ENCODE peak calls at places on chromosomes 1 and 21, in four cellular contexts. One of them, this sample, is unnamed.

GRCh38 chr21:38475519-38475918 is 22.8 kb downstream of the ERG start:
- DNase-seq in K562: no peak
- DNase-seq in HepG2: no peak
- DNase-seq in GM12878: no peak
- DNase-seq in this sample: no peak

GRCh38 chr21:32415999-32416398 is 3.5 kb downstream of the EVA1C start:
- DNase-seq in K562: no peak
- DNase-seq in HepG2: no peak
- DNase-seq in GM12878: no peak
- DNase-seq in this sample: no peak

GRCh38 chr1:204627436-204627835 is 58.1 kb downstream of the LRRN2 start:
- DNase-seq in K562: no peak
- DNase-seq in HepG2: no peak
- DNase-seq in GM12878: no peak
- DNase-seq in this sample: no peak

GRCh38 chr1:228098323-228098931 is 4.7 kb downstream of the C1orf35 start:
- DNase-seq in K562: peak; percentile 9
- DNase-seq in HepG2: no peak
- DNase-seq in GM12878: no peak
- DNase-seq in this sample: no peak

GRCh38 chr1:46159516-46159915 is 15.4 kb upstream of the TSPAN1 start:
- DNase-seq in K562: no peak
- DNase-seq in HepG2: no peak
- DNase-seq in GM12878: no peak
- DNase-seq in this sample: no peak

GRCh38 chr1:55542901-55543504 is 327.8 kb upstream of the USP24 start:
- DNase-seq in K562: no peak
- DNase-seq in HepG2: no peak
- DNase-seq in GM12878: no peak
- DNase-seq in this sample: no peak

GRCh38 chr1:21568006-21568746 is 59.0 kb downstream of the ALPL start:
- DNase-seq in K562: no peak
- DNase-seq in HepG2: no peak
- DNase-seq in GM12878: no peak
- DNase-seq in this sample: no peak

GRCh38 chr1:112743174-112744018 is 28.3 kb upstream of the PPM1J start:
- DNase-seq in K562: no peak
- DNase-seq in HepG2: no peak
- DNase-seq in GM12878: no peak
- DNase-seq in this sample: no peak

GRCh38 chr1:228735871-228736586 is 750 bp downstream of the RHOU start:
- DNase-seq in K562: no peak
- DNase-seq in HepG2: no peak
- DNase-seq in GM12878: no peak
- DNase-seq in this sample: peak; percentile 64

GRCh38 chr1:178098262-178098661 is 4.4 kb downstream of the RASAL2 start:
- DNase-seq in K562: no peak
- DNase-seq in HepG2: no peak
- DNase-seq in GM12878: no peak
- DNase-seq in this sample: no peak

GRCh38 chr1:53378061-53378460 is 50.2 kb upstream of the LRP8 start:
- DNase-seq in K562: no peak
- DNase-seq in HepG2: no peak
- DNase-seq in GM12878: no peak
- DNase-seq in this sample: no peak

GRCh38 chr1:22447581-22448215 is 4.0 kb upstream of the ZBTB40 start:
- DNase-seq in K562: peak; percentile 43
- DNase-seq in HepG2: no peak
- DNase-seq in GM12878: no peak
- DNase-seq in this sample: no peak

GRCh38 chr1:17184161-17184665 is 20.7 kb upstream of the PADI1 start:
- DNase-seq in K562: no peak
- DNase-seq in HepG2: no peak
- DNase-seq in GM12878: no peak
- DNase-seq in this sample: no peak

DNA sequence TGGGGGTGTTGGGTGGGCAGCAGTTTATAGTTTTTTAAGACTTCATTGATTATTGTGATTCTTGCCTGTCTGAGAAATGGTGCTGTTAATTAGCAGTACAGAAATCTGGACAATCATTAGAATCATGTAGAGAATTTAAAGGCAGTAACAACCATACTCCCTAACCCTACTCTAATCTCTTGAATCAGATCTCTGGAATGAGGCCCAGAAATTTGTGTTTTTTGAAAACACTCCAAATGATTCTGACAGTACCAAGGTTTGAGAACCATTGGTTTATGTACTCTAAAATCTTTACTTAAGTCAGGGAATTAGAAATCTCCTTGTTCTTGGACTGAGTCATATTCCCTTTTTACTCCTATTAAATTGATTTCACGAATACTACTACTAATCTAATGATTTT is 24.0 kb downstream of the FNBP1L start:
- DNase-seq in K562: no peak
- DNase-seq in HepG2: no peak
- DNase-seq in GM12878: no peak
- DNase-seq in this sample: no peak
- TF ChIP-seq FOXK2 in K562: no peak
- TF ChIP-seq FOXK2 in HepG2: no peak
- TF ChIP-seq FOXK2 in GM12878: no peak
- TF ChIP-seq FOXK2 in this sample: no peak

GRCh38 chr1:91015358-91015780 is 6.5 kb downstream of the ZNF644 start:
- DNase-seq in K562: no peak
- DNase-seq in HepG2: peak; percentile 31
- DNase-seq in GM12878: no peak
- DNase-seq in this sample: no peak

GRCh38 chr1:91020486-91020885 is 1.3 kb downstream of the ZNF644 start:
- DNase-seq in K562: no peak
- DNase-seq in HepG2: no peak
- DNase-seq in GM12878: no peak
- DNase-seq in this sample: no peak

GRCh38 chr1:91015794-91016550 is 5.9 kb downstream of the ZNF644 start:
- DNase-seq in K562: no peak
- DNase-seq in HepG2: peak; percentile 90
- DNase-seq in GM12878: no peak
- DNase-seq in this sample: no peak

GRCh38 chr1:91020967-91021685 is 709 bp downstream of the ZNF644 start:
- DNase-seq in K562: peak; percentile 68
- DNase-seq in HepG2: peak; percentile 78
- DNase-seq in GM12878: no peak
- DNase-seq in this sample: peak; percentile 70

GRCh38 chr1:91018006-91018405 is 3.8 kb downstream of the ZNF644 start:
- DNase-seq in K562: peak; percentile 27
- DNase-seq in HepG2: peak; percentile 24
- DNase-seq in GM12878: no peak
- DNase-seq in this sample: peak; percentile 32
- TF ChIP-seq FOXK2 in K562: no peak
- TF ChIP-seq FOXK2 in HepG2: no peak
- TF ChIP-seq FOXK2 in GM12878: no peak
- TF ChIP-seq FOXK2 in this sample: no peak

GRCh38 chr1:13523780-13524477 is 10.1 kb upstream of the LRRC38 start:
- DNase-seq in K562: no peak
- DNase-seq in HepG2: no peak
- DNase-seq in GM12878: no peak
- DNase-seq in this sample: no peak
- TF ChIP-seq FOXK2 in K562: no peak
- TF ChIP-seq FOXK2 in HepG2: no peak
- TF ChIP-seq FOXK2 in GM12878: no peak
- TF ChIP-seq FOXK2 in this sample: no peak

GRCh38 chr1:115655916-115656315 is 14.1 kb downstream of the VANGL1 start:
- DNase-seq in K562: no peak
- DNase-seq in HepG2: no peak
- DNase-seq in GM12878: no peak
- DNase-seq in this sample: no peak
- TF ChIP-seq FOXK2 in K562: no peak
- TF ChIP-seq FOXK2 in HepG2: no peak
- TF ChIP-seq FOXK2 in GM12878: no peak
- TF ChIP-seq FOXK2 in this sample: no peak

GRCh38 chr21:44510508-44511218 is 29.3 kb downstream of the KRTAP10-1 start:
- DNase-seq in K562: peak; percentile 80
- DNase-seq in HepG2: peak; percentile 57
- DNase-seq in GM12878: no peak
- DNase-seq in this sample: peak; percentile 89
- TF ChIP-seq FOXK2 in K562: no peak
- TF ChIP-seq FOXK2 in HepG2: no peak
- TF ChIP-seq FOXK2 in GM12878: no peak
- TF ChIP-seq FOXK2 in this sample: no peak

DNA sequence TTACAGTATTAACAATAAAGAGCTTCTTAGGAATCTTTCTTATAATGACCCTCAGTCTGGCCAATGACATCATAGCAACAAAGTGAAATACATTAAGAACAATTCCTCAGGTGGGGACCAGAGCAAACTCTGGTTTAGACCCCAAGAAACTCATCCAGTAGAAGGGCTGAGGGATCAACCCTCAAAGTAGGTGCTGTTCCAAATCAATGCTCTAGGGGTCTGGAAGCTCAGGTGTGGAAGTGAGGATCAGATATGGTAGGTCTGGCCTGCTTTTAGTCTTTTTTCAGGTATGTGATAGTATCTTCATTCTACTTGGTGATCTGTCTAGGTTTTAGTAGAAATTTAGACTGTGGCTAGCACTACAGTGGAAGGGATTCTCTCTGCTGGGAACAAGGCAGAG is 291.7 kb downstream of the PDE4B start:
- DNase-seq in K562: peak; percentile 5
- DNase-seq in HepG2: no peak
- DNase-seq in GM12878: no peak
- DNase-seq in this sample: peak; percentile 17
- TF ChIP-seq FOXK2 in K562: no peak
- TF ChIP-seq FOXK2 in HepG2: no peak
- TF ChIP-seq FOXK2 in GM12878: no peak
- TF ChIP-seq FOXK2 in this sample: no peak

DNA sequence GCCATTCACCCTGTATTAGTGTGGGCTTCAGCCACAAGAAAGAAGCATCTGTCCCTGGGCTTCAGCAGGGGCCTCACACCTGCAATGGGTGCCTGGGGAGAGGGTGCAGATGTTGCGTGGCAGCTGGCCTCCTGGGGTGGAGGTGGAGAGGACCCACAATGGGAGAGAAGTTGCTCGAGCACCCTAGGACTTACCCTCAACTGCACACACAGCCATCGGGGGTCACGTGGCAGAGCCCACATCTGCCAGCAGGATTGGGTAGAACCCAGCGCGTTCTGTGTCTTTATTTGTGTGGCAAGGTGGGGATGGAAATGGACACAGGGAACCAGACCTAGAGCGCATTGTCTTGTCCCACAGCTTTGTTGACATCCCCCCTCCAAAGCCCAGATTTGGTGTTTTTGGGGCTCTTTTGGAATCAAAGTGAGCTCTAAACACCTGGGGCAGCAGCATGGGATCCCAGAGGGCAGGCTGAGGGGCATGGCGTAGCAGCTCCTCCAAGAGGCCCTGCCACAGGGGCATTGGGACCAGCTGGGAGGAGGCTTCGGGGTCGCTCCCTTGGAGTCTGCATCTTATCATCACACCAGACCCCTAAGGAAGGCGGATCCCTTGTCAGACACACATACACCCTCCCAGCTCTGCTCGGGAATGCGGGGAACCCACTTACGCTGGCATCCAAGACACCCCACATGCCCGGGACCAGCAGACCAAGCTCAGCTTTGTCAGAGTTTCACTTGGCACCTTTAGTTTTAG is 5.1 kb downstream of the ABCG1 start:
- DNase-seq in K562: no peak
- DNase-seq in HepG2: no peak
- DNase-seq in GM12878: no peak
- DNase-seq in this sample: no peak
- TF ChIP-seq FOXK2 in K562: no peak
- TF ChIP-seq FOXK2 in HepG2: no peak
- TF ChIP-seq FOXK2 in GM12878: no peak
- TF ChIP-seq FOXK2 in this sample: no peak